ENCODE peak calls at places on chromosomes 3 and 15, in ten cellular contexts. One of them, this sample, is unnamed.

GRCh38 chr3:29091599-29092189 is 189.2 kb upstream of the RBMS3 start:
- DNase-seq in Calu3: no peak
- DNase-seq in foreskin fibroblast: no peak
- DNase-seq in RWPE1: no peak
- DNase-seq in psoas muscle: no peak
- DNase-seq in mucosa of descending colon: no peak
- DNase-seq in fibroblast of villous mesenchyme: no peak
- DNase-seq in OCI-LY7: no peak
- DNase-seq in neural crest cell: no peak
- DNase-seq in HepG2: no peak
- DNase-seq in this sample: no peak

GRCh38 chr3:8660271-8660731 is 15.7 kb upstream of the SSUH2 start:
- DNase-seq in Calu3: no peak
- DNase-seq in foreskin fibroblast: peak; percentile 29
- DNase-seq in RWPE1: no peak
- DNase-seq in psoas muscle: no peak
- DNase-seq in mucosa of descending colon: no peak
- DNase-seq in fibroblast of villous mesenchyme: peak; percentile 23
- DNase-seq in OCI-LY7: no peak
- DNase-seq in neural crest cell: no peak
- DNase-seq in HepG2: no peak
- DNase-seq in this sample: no peak

GRCh38 chr3:43105224-43105596 is 669 bp downstream of the POMGNT2 start:
- DNase-seq in Calu3: peak; percentile 4
- DNase-seq in foreskin fibroblast: no peak
- DNase-seq in RWPE1: no peak
- DNase-seq in psoas muscle: no peak
- DNase-seq in mucosa of descending colon: peak; percentile 43
- DNase-seq in fibroblast of villous mesenchyme: no peak
- DNase-seq in OCI-LY7: no peak
- DNase-seq in neural crest cell: peak; percentile 3
- DNase-seq in HepG2: no peak
- DNase-seq in this sample: no peak

GRCh38 chr3:185629554-185630181 is 43.6 kb downstream of the SENP2 start:
- DNase-seq in Calu3: no peak
- DNase-seq in foreskin fibroblast: peak; percentile 35
- DNase-seq in RWPE1: no peak
- DNase-seq in psoas muscle: no peak
- DNase-seq in mucosa of descending colon: no peak
- DNase-seq in fibroblast of villous mesenchyme: no peak
- DNase-seq in OCI-LY7: no peak
- DNase-seq in neural crest cell: no peak
- DNase-seq in HepG2: no peak
- DNase-seq in this sample: no peak

GRCh38 chr3:25378912-25379311 is 49.2 kb upstream of the RARB start:
- DNase-seq in Calu3: no peak
- DNase-seq in foreskin fibroblast: no peak
- DNase-seq in RWPE1: no peak
- DNase-seq in psoas muscle: no peak
- DNase-seq in mucosa of descending colon: no peak
- DNase-seq in fibroblast of villous mesenchyme: no peak
- DNase-seq in OCI-LY7: no peak
- DNase-seq in neural crest cell: no peak
- DNase-seq in HepG2: no peak
- DNase-seq in this sample: no peak

GRCh38 chr3:56251343-56251945 is 216.8 kb downstream of the ERC2 start:
- DNase-seq in Calu3: peak; percentile 50
- DNase-seq in foreskin fibroblast: peak; percentile 83
- DNase-seq in RWPE1: peak; percentile 30
- DNase-seq in psoas muscle: no peak
- DNase-seq in mucosa of descending colon: no peak
- DNase-seq in fibroblast of villous mesenchyme: peak; percentile 63
- DNase-seq in OCI-LY7: peak; percentile 53
- DNase-seq in neural crest cell: peak; percentile 58
- DNase-seq in HepG2: peak; percentile 18
- DNase-seq in this sample: peak; percentile 51

GRCh38 chr3:27423463-27423862 is 54.3 kb upstream of the NEK10 start:
- DNase-seq in Calu3: no peak
- DNase-seq in foreskin fibroblast: peak; percentile 74
- DNase-seq in RWPE1: peak; percentile 5
- DNase-seq in psoas muscle: no peak
- DNase-seq in mucosa of descending colon: no peak
- DNase-seq in fibroblast of villous mesenchyme: peak; percentile 31
- DNase-seq in OCI-LY7: no peak
- DNase-seq in neural crest cell: no peak
- DNase-seq in HepG2: no peak
- DNase-seq in this sample: peak; percentile 67

GRCh38 chr3:66299893-66300292 is 79.1 kb downstream of the SLC25A26 start:
- DNase-seq in Calu3: no peak
- DNase-seq in foreskin fibroblast: no peak
- DNase-seq in RWPE1: no peak
- DNase-seq in psoas muscle: no peak
- DNase-seq in mucosa of descending colon: no peak
- DNase-seq in fibroblast of villous mesenchyme: no peak
- DNase-seq in OCI-LY7: no peak
- DNase-seq in neural crest cell: no peak
- DNase-seq in HepG2: no peak
- DNase-seq in this sample: no peak

GRCh38 chr15:80599359-80599758 is 95.8 kb upstream of the ABHD17C start:
- DNase-seq in Calu3: no peak
- DNase-seq in foreskin fibroblast: peak; percentile 82
- DNase-seq in RWPE1: no peak
- DNase-seq in psoas muscle: no peak
- DNase-seq in mucosa of descending colon: no peak
- DNase-seq in fibroblast of villous mesenchyme: peak; percentile 76
- DNase-seq in OCI-LY7: no peak
- DNase-seq in neural crest cell: no peak
- DNase-seq in HepG2: no peak
- DNase-seq in this sample: peak; percentile 83

GRCh38 chr3:127674793-127675189 is 2.0 kb downstream of the ABTB1 start:
- DNase-seq in Calu3: no peak
- DNase-seq in foreskin fibroblast: no peak
- DNase-seq in RWPE1: no peak
- DNase-seq in psoas muscle: no peak
- DNase-seq in mucosa of descending colon: peak; percentile 25
- DNase-seq in fibroblast of villous mesenchyme: no peak
- DNase-seq in OCI-LY7: no peak
- DNase-seq in neural crest cell: no peak
- DNase-seq in HepG2: no peak
- DNase-seq in this sample: no peak

GRCh38 chr3:114527036-114527644 is 233.3 kb downstream of the TIGIT start:
- DNase-seq in Calu3: peak; percentile 10
- DNase-seq in foreskin fibroblast: peak; percentile 61
- DNase-seq in RWPE1: peak; percentile 10
- DNase-seq in psoas muscle: no peak
- DNase-seq in mucosa of descending colon: no peak
- DNase-seq in fibroblast of villous mesenchyme: peak; percentile 34
- DNase-seq in OCI-LY7: peak; percentile 2
- DNase-seq in neural crest cell: no peak
- DNase-seq in HepG2: peak; percentile 9
- DNase-seq in this sample: peak; percentile 14

GRCh38 chr15:33292718-33293307 is 18.0 kb upstream of the RYR3 start:
- DNase-seq in Calu3: peak; percentile 43
- DNase-seq in foreskin fibroblast: peak; percentile 77
- DNase-seq in RWPE1: peak; percentile 55
- DNase-seq in psoas muscle: peak; percentile 24
- DNase-seq in mucosa of descending colon: no peak
- DNase-seq in fibroblast of villous mesenchyme: peak; percentile 57
- DNase-seq in OCI-LY7: peak; percentile 78
- DNase-seq in neural crest cell: peak; percentile 73
- DNase-seq in HepG2: peak; percentile 51
- DNase-seq in this sample: peak; percentile 46

GRCh38 chr15:65423977-65424679 is 1.4 kb upstream of the IGDCC4 start:
- DNase-seq in Calu3: no peak
- DNase-seq in foreskin fibroblast: peak; percentile 66
- DNase-seq in RWPE1: no peak
- DNase-seq in psoas muscle: no peak
- DNase-seq in mucosa of descending colon: no peak
- DNase-seq in fibroblast of villous mesenchyme: no peak
- DNase-seq in OCI-LY7: no peak
- DNase-seq in neural crest cell: no peak
- DNase-seq in HepG2: no peak
- DNase-seq in this sample: no peak

GRCh38 chr3:12922299-12922698 is 80.9 kb upstream of the RPL32 start:
- DNase-seq in Calu3: no peak
- DNase-seq in foreskin fibroblast: peak; percentile 49
- DNase-seq in RWPE1: no peak
- DNase-seq in psoas muscle: no peak
- DNase-seq in mucosa of descending colon: no peak
- DNase-seq in fibroblast of villous mesenchyme: no peak
- DNase-seq in OCI-LY7: no peak
- DNase-seq in neural crest cell: no peak
- DNase-seq in HepG2: no peak
- DNase-seq in this sample: no peak

GRCh38 chr3:151864423-151865101 is 8.9 kb upstream of the SUCNR1 start:
- DNase-seq in Calu3: no peak
- DNase-seq in foreskin fibroblast: peak; percentile 79
- DNase-seq in RWPE1: peak; percentile 55
- DNase-seq in psoas muscle: no peak
- DNase-seq in mucosa of descending colon: no peak
- DNase-seq in fibroblast of villous mesenchyme: peak; percentile 90
- DNase-seq in OCI-LY7: no peak
- DNase-seq in neural crest cell: no peak
- DNase-seq in HepG2: no peak
- DNase-seq in this sample: peak; percentile 78

DNA sequence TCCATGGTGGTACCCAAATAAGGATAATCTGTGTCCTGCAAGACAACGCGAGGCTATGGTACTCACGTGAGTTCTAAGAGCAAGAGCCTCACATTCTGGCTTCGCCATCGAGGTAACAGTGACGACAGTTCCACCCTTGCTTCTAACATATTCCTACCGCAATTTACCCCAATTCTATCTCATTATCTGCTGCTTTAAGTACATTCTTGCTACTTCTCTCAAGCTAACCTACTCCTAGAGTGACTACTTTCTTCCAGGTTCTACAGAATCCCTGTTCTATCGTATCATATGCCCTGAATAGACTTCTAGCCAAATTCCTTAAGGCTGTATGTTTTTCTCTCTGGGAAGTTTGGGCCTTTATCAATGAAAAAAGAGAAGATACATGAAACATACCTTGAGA is 26.6 kb downstream of the TFRC start:
- DNase-seq in Calu3: no peak
- DNase-seq in foreskin fibroblast: no peak
- DNase-seq in RWPE1: no peak
- DNase-seq in psoas muscle: no peak
- DNase-seq in mucosa of descending colon: no peak
- DNase-seq in fibroblast of villous mesenchyme: no peak
- DNase-seq in OCI-LY7: no peak
- DNase-seq in neural crest cell: no peak
- DNase-seq in HepG2: no peak
- DNase-seq in this sample: no peak
- TF ChIP-seq CTCF in Calu3: no peak
- TF ChIP-seq CTCF in foreskin fibroblast: no peak
- TF ChIP-seq CTCF in RWPE1: no peak
- TF ChIP-seq CTCF in psoas muscle: no peak
- TF ChIP-seq CTCF in mucosa of descending colon: no peak
- TF ChIP-seq CTCF in fibroblast of villous mesenchyme: no peak
- TF ChIP-seq CTCF in OCI-LY7: no peak
- TF ChIP-seq CTCF in neural crest cell: no peak
- TF ChIP-seq CTCF in HepG2: no peak
- TF ChIP-seq CTCF in this sample: no peak

GRCh38 chr3:191762323-191762960 is 301.5 kb downstream of the PYDC2 start:
- DNase-seq in Calu3: no peak
- DNase-seq in foreskin fibroblast: peak; percentile 2
- DNase-seq in RWPE1: peak; percentile 41
- DNase-seq in psoas muscle: no peak
- DNase-seq in mucosa of descending colon: no peak
- DNase-seq in fibroblast of villous mesenchyme: peak; percentile 9
- DNase-seq in OCI-LY7: no peak
- DNase-seq in neural crest cell: no peak
- DNase-seq in HepG2: peak; percentile 95
- DNase-seq in this sample: peak; percentile 77

DNA sequence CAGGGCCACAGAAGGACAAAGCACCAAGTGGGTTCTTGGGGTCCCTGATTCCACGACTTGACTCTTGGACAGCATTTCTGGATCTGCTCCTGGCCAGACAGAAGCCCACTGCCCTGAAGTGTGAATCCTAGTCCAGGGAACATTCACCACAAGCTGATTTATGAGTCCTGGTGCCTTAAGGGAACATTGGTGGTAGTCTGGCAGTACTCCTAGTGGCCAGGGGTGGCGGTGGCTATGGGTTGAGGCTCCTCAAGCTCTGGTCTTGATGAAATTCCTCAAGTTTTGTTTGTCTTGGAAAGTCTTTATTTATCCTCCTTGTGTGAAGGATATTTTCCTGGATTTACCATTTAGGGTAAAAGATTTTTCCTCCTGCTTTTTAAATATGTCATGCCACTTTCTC is 307.5 kb downstream of the PYDC2 start:
- DNase-seq in Calu3: peak; percentile 21
- DNase-seq in foreskin fibroblast: no peak
- DNase-seq in RWPE1: no peak
- DNase-seq in psoas muscle: no peak
- DNase-seq in mucosa of descending colon: no peak
- DNase-seq in fibroblast of villous mesenchyme: no peak
- DNase-seq in OCI-LY7: peak; percentile 1
- DNase-seq in neural crest cell: no peak
- DNase-seq in HepG2: no peak
- DNase-seq in this sample: no peak
- TF ChIP-seq CTCF in Calu3: peak; percentile 23
- TF ChIP-seq CTCF in foreskin fibroblast: no peak
- TF ChIP-seq CTCF in RWPE1: no peak
- TF ChIP-seq CTCF in psoas muscle: no peak
- TF ChIP-seq CTCF in mucosa of descending colon: no peak
- TF ChIP-seq CTCF in fibroblast of villous mesenchyme: no peak
- TF ChIP-seq CTCF in OCI-LY7: peak; percentile 46
- TF ChIP-seq CTCF in neural crest cell: no peak
- TF ChIP-seq CTCF in HepG2: no peak
- TF ChIP-seq CTCF in this sample: no peak

GRCh38 chr3:2098398-2099027 is at the start of gene CNTN4:
- DNase-seq in Calu3: no peak
- DNase-seq in foreskin fibroblast: no peak
- DNase-seq in RWPE1: peak; percentile 8
- DNase-seq in psoas muscle: peak; percentile 59
- DNase-seq in mucosa of descending colon: peak; percentile 90
- DNase-seq in fibroblast of villous mesenchyme: peak; percentile 3
- DNase-seq in OCI-LY7: no peak
- DNase-seq in neural crest cell: peak; percentile 69
- DNase-seq in HepG2: peak; percentile 24
- DNase-seq in this sample: no peak
- TF ChIP-seq CTCF in Calu3: no peak
- TF ChIP-seq CTCF in foreskin fibroblast: no peak
- TF ChIP-seq CTCF in RWPE1: no peak
- TF ChIP-seq CTCF in psoas muscle: no peak
- TF ChIP-seq CTCF in mucosa of descending colon: no peak
- TF ChIP-seq CTCF in fibroblast of villous mesenchyme: no peak
- TF ChIP-seq CTCF in OCI-LY7: no peak
- TF ChIP-seq CTCF in neural crest cell: peak; percentile 57
- TF ChIP-seq CTCF in HepG2: peak; percentile 18
- TF ChIP-seq CTCF in this sample: no peak

GRCh38 chr15:84819291-84819768 is 2.2 kb downstream of the ALPK3 start:
- DNase-seq in Calu3: no peak
- DNase-seq in foreskin fibroblast: no peak
- DNase-seq in RWPE1: no peak
- DNase-seq in psoas muscle: peak; percentile 43
- DNase-seq in mucosa of descending colon: no peak
- DNase-seq in fibroblast of villous mesenchyme: no peak
- DNase-seq in OCI-LY7: no peak
- DNase-seq in neural crest cell: no peak
- DNase-seq in HepG2: peak; percentile 49
- DNase-seq in this sample: no peak
- TF ChIP-seq CTCF in Calu3: peak; percentile 21
- TF ChIP-seq CTCF in foreskin fibroblast: no peak
- TF ChIP-seq CTCF in RWPE1: no peak
- TF ChIP-seq CTCF in psoas muscle: no peak
- TF ChIP-seq CTCF in mucosa of descending colon: no peak
- TF ChIP-seq CTCF in fibroblast of villous mesenchyme: peak; percentile 10
- TF ChIP-seq CTCF in OCI-LY7: no peak
- TF ChIP-seq CTCF in neural crest cell: peak; percentile 37
- TF ChIP-seq CTCF in HepG2: peak; percentile 36
- TF ChIP-seq CTCF in this sample: peak; percentile 15